ENCODE peak calls at places on chromosomes 3 and 15, in nine cellular contexts. E, J, C, G, P, U, I, T and Z are unnamed samples.

GRCh38 chr3:159252772-159253384 is 451.0 kb downstream of the MFSD1 start:
- DNase-seq in E (no peak), J (peak), C (no peak), G (peak), P (peak), U (no peak), I (no peak), T (no peak), Z (no peak)

GRCh38 chr15:37100109-37100873 is at the start of gene MEIS2:
- DNase-seq in E (peak), J (peak), C (peak), G (peak), P (peak), U (peak), I (peak), T (peak), Z (peak)

GRCh38 chr3:121995190-121996137 is 26.6 kb downstream of the ILDR1 start:
- DNase-seq in E (peak), J (peak), C (peak), G (peak), P (peak), U (peak), I (peak), T (peak), Z (peak)

GRCh38 chr3:132222868-132223538 is 94.2 kb upstream of the ACP3 start:
- DNase-seq in E (no peak), J (no peak), C (no peak), G (peak), P (no peak), U (no peak), I (no peak), T (no peak), Z (no peak)

GRCh38 chr3:135753506-135753905 is 212.0 kb upstream of the PPP2R3A start:
- DNase-seq in E (no peak), J (no peak), C (no peak), G (no peak), P (no peak), U (no peak), I (no peak), T (no peak), Z (no peak)

GRCh38 chr3:121895121-121895520 is 920 bp downstream of the SLC15A2 start:
- DNase-seq in E (no peak), J (no peak), C (no peak), G (no peak), P (no peak), U (no peak), I (no peak), T (no peak), Z (no peak)

GRCh38 chr3:143595456-143596077 is 252.7 kb downstream of the SLC9A9 start:
- DNase-seq in E (no peak), J (no peak), C (no peak), G (no peak), P (peak), U (no peak), I (no peak), T (no peak), Z (no peak)

GRCh38 chr3:45139372-45139894 is 6.7 kb downstream of the CDCP1 start:
- DNase-seq in E (no peak), J (no peak), C (no peak), G (peak), P (no peak), U (no peak), I (no peak), T (no peak), Z (no peak)

GRCh38 chr15:62777657-62778056 is 264.9 kb upstream of the TPM1 start:
- DNase-seq in E (no peak), J (no peak), C (no peak), G (no peak), P (no peak), U (no peak), I (no peak), T (no peak), Z (no peak)

GRCh38 chr3:64166584-64167155 is 58.6 kb downstream of the PRICKLE2 start:
- DNase-seq in E (no peak), J (no peak), C (no peak), G (peak), P (no peak), U (no peak), I (no peak), T (no peak), Z (no peak)

GRCh38 chr3:64027708-64028107 is 4.4 kb upstream of the PSMD6 start:
- DNase-seq in E (no peak), J (no peak), C (no peak), G (no peak), P (no peak), U (no peak), I (no peak), T (no peak), Z (no peak)

GRCh38 chr15:83057660-83058376 is 9.2 kb downstream of the BTBD1 start:
- DNase-seq in E (no peak), J (no peak), C (no peak), G (peak), P (no peak), U (peak), I (no peak), T (no peak), Z (no peak)

GRCh38 chr15:78895411-78895810 is 22.7 kb downstream of the MORF4L1 start:
- DNase-seq in E (no peak), J (no peak), C (no peak), G (no peak), P (no peak), U (no peak), I (no peak), T (no peak), Z (no peak)

GRCh38 chr3:141250828-141251227 is 19.2 kb downstream of the PXYLP1 start:
- DNase-seq in E (no peak), J (peak), C (no peak), G (no peak), P (no peak), U (no peak), I (no peak), T (no peak), Z (no peak)

GRCh38 chr3:45056608-45057301 is 30.7 kb downstream of the CLEC3B start:
- DNase-seq in E (no peak), J (no peak), C (no peak), G (no peak), P (no peak), U (no peak), I (no peak), T (no peak), Z (no peak)

GRCh38 chr15:64686130-64686735 is 89.2 kb downstream of the RBPMS2 start:
- DNase-seq in E (no peak), J (peak), C (no peak), G (peak), P (peak), U (peak), I (no peak), T (no peak), Z (peak)

GRCh38 chr3:117193390-117193789 is 483.8 kb downstream of the TUSC7 start:
- DNase-seq in E (no peak), J (no peak), C (no peak), G (no peak), P (no peak), U (no peak), I (no peak), T (no peak), Z (no peak)

GRCh38 chr15:75929799-75930565 is 26.3 kb downstream of the FBXO22 start:
- DNase-seq in E (no peak), J (no peak), C (no peak), G (no peak), P (no peak), U (no peak), I (no peak), T (no peak), Z (no peak)

GRCh38 chr15:79078763-79079395 is 11.7 kb downstream of the RASGRF1 start:
- DNase-seq in E (peak), J (no peak), C (no peak), G (no peak), P (no peak), U (no peak), I (no peak), T (no peak), Z (no peak)

GRCh38 chr15:64356443-64357040 is 569 bp upstream of the CSNK1G1 start:
- DNase-seq in E (no peak), J (peak), C (peak), G (peak), P (no peak), U (no peak), I (no peak), T (no peak), Z (no peak)

GRCh38 chr15:80887148-80887547 is 102.5 kb downstream of the MESD start:
- DNase-seq in E (no peak), J (no peak), C (no peak), G (no peak), P (no peak), U (no peak), I (no peak), T (no peak), Z (no peak)

GRCh38 chr15:40857601-40858351 is 13.9 kb downstream of the SPINT1 start:
- DNase-seq in E (no peak), J (peak), C (peak), G (peak), P (peak), U (peak), I (peak), T (peak), Z (peak)

GRCh38 chr3:52891164-52891563 is 6.2 kb downstream of the STIMATE start:
- DNase-seq in E (no peak), J (no peak), C (no peak), G (no peak), P (no peak), U (no peak), I (no peak), T (no peak), Z (no peak)

GRCh38 chr3:51622868-51623267 is 48.2 kb upstream of the TEX264 start:
- DNase-seq in E (no peak), J (no peak), C (peak), G (peak), P (no peak), U (no peak), I (no peak), T (no peak), Z (no peak)

GRCh38 chr15:70504305-70504951 is 258.9 kb downstream of the UACA start:
- DNase-seq in E (no peak), J (peak), C (no peak), G (peak), P (peak), U (peak), I (peak), T (peak), Z (no peak)

GRCh38 chr15:31215490-31216209 is 111.0 kb upstream of the KLF13 start:
- DNase-seq in E (peak), J (peak), C (no peak), G (peak), P (peak), U (peak), I (peak), T (peak), Z (peak)

GRCh38 chr15:79463781-79464270 is 31.7 kb downstream of the MINAR1 start:
- DNase-seq in E (no peak), J (no peak), C (no peak), G (no peak), P (no peak), U (no peak), I (no peak), T (no peak), Z (no peak)

GRCh38 chr3:99862208-99862607 is 44.5 kb downstream of the CMSS1 start:
- DNase-seq in E (no peak), J (peak), C (no peak), G (no peak), P (no peak), U (no peak), I (no peak), T (no peak), Z (no peak)
- H3K27ac ChIP-seq in E (peak), J (peak), C (no peak), G (no peak), P (no peak), U (no peak), I (no peak), T (peak), Z (no peak)

GRCh38 chr15:90044191-90044590 is 43.1 kb downstream of the ZNF710 start:
- DNase-seq in E (peak), J (no peak), C (no peak), G (no peak), P (no peak), U (no peak), I (no peak), T (no peak), Z (no peak)

GRCh38 chr15:90046289-90046688 is 45.2 kb downstream of the ZNF710 start:
- DNase-seq in E (no peak), J (no peak), C (no peak), G (no peak), P (no peak), U (no peak), I (no peak), T (no peak), Z (no peak)

GRCh38 chr15:90042766-90043525 is 41.8 kb downstream of the ZNF710 start:
- DNase-seq in E (peak), J (no peak), C (no peak), G (no peak), P (no peak), U (no peak), I (no peak), T (no peak), Z (no peak)

GRCh38 chr15:90044916-90045371 is 43.8 kb downstream of the ZNF710 start:
- DNase-seq in E (no peak), J (no peak), C (no peak), G (no peak), P (no peak), U (no peak), I (no peak), T (no peak), Z (no peak)

DNA sequence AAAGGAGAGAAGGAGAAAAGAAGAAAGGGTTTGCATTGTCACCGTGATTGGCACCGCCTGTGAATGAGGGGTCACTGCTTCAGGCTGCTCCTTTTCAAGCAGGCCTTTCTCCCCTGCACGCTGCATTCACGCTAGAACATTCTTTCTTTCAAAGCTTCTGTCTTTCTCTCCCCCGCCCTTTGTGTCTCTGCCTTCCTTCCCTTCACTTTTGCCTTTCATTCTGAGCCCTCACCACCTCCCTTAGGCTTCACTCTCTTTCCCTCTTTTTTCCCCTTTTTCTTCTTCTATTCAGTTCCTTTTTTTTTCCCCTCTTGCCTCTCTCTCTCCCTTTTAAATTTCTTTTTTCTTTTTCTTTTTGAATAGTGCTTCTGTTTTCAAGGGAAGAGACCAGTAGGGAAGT is 42.5 kb downstream of the ZNF710 start:
- DNase-seq in E (peak), J (no peak), C (no peak), G (no peak), P (no peak), U (no peak), I (no peak), T (no peak), Z (no peak)
- H3K27ac ChIP-seq in E (no peak), J (no peak), C (no peak), G (no peak), P (no peak), U (no peak), I (no peak), T (no peak), Z (no peak)

GRCh38 chr3:66998075-66998898 is at the start of gene KBTBD8:
- DNase-seq in E (peak), J (peak), C (peak), G (peak), P (peak), U (peak), I (peak), T (peak), Z (peak)
- H3K27ac ChIP-seq in E (no peak), J (peak), C (peak), G (peak), P (peak), U (peak), I (peak), T (peak), Z (peak)

GRCh38 chr3:37765591-37766219 is 96.0 kb upstream of the CTDSPL start:
- DNase-seq in E (no peak), J (peak), C (no peak), G (peak), P (no peak), U (peak), I (no peak), T (no peak), Z (no peak)

GRCh38 chr3:37768107-37768809 is 93.4 kb upstream of the CTDSPL start:
- DNase-seq in E (no peak), J (peak), C (peak), G (peak), P (no peak), U (no peak), I (peak), T (no peak), Z (no peak)

GRCh38 chr3:37766220-37766605 is 95.5 kb upstream of the CTDSPL start:
- DNase-seq in E (no peak), J (peak), C (no peak), G (no peak), P (no peak), U (no peak), I (no peak), T (no peak), Z (no peak)

GRCh38 chr3:37764586-37764985 is 97.1 kb upstream of the CTDSPL start:
- DNase-seq in E (no peak), J (no peak), C (no peak), G (no peak), P (no peak), U (no peak), I (no peak), T (no peak), Z (no peak)

DNA sequence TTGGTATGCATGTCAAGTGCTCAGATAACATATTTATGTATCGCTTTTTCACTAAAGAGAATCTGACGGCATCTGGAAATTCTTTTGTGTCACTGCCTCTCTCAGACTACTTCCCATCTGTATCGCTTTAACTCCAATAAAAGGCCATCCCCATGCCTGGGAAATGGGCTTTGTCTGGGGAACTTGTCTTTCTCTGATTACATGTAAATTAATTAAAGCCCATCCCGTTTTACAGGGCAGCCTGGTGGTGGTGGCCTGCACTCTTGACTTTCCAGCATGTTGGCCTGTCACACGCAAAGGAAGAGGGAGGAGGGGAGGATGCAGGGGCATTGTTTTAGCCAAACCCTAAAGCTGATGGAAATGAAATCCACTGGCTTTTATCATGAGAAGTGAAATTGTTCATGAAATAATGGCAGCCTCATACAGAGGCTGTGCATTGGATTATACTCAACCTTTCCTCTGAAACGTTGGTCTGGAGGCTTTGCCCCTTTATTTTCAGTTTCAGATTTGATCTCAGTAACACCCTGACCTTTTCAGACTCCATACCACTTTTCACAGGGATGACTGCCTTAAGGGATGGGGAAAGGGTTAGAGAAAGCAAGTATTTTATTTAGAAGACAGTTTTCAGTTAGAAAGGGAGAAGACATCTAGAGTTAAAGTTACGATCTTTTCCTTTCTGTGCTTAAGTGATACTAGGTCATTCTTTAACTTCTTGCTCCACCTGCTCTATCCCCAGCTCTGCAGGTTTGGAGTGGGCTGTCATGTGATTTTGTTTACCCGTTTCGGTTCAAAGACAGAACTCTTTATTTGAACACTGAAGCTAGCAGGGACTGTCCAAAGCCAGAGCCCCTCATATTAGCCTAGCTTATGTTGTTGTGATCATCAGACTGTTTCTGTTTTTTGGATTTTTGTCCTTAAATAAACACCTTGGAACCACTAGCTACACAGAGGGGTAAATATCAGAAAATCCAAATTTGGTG is 94.6 kb upstream of the CTDSPL start:
- DNase-seq in E (no peak), J (no peak), C (no peak), G (no peak), P (no peak), U (no peak), I (no peak), T (no peak), Z (no peak)
- H3K27ac ChIP-seq in E (no peak), J (no peak), C (no peak), G (no peak), P (no peak), U (peak), I (peak), T (peak), Z (no peak)

GRCh38 chr3:126056123-126056522 is 27.8 kb downstream of the SLC41A3 start:
- DNase-seq in E (no peak), J (no peak), C (no peak), G (no peak), P (no peak), U (no peak), I (no peak), T (no peak), Z (no peak)

GRCh38 chr3:126058666-126059065 is 25.3 kb downstream of the SLC41A3 start:
- DNase-seq in E (no peak), J (no peak), C (no peak), G (no peak), P (no peak), U (no peak), I (no peak), T (no peak), Z (no peak)

GRCh38 chr3:126056681-126057546 is 27.0 kb downstream of the SLC41A3 start:
- DNase-seq in E (no peak), J (no peak), C (no peak), G (no peak), P (no peak), U (peak), I (no peak), T (no peak), Z (no peak)

GRCh38 chr3:126057936-126058335 is 26.0 kb downstream of the SLC41A3 start:
- DNase-seq in E (no peak), J (no peak), C (no peak), G (no peak), P (no peak), U (no peak), I (no peak), T (no peak), Z (no peak)

DNA sequence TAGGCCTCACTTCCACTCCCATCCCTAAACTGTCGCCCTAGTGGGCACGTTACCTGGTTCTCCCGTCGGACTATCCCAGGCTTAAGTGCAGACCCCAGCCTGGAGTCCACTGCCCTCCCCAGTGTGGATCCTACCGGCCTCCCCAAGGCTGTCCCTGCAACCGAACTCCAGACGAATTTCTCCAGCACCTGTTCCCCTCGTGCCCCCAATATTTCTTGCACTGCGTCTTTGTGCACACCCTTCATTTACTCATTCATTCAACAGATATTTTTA is 26.4 kb downstream of the SLC41A3 start:
- DNase-seq in E (no peak), J (no peak), C (no peak), G (no peak), P (no peak), U (no peak), I (no peak), T (no peak), Z (no peak)
- H3K27ac ChIP-seq in E (peak), J (no peak), C (no peak), G (no peak), P (no peak), U (peak), I (no peak), T (no peak), Z (no peak)